ENCODE peak calls at places on chromosomes 7 and 10, in eight cellular contexts. E is HFF-Myc, L is epithelial cell of proximal tubule, Y is heart left ventricle, K is IMR-90, G is H9, R is cardiac fibroblast, H is uterus. W is an unnamed sample.

GRCh38 chr7:73742338-73742752 is 3.7 kb upstream of the ABHD11 start:
- DNase-seq in G (peak; percentile 80), L (no peak), H (no peak), K (no peak), R (no peak), E (no peak), Y (peak; percentile 31), W (no peak)

GRCh38 chr7:141045842-141046630 is 27.8 kb upstream of the TMEM178B start:
- DNase-seq in R (no peak), E (no peak), G (no peak), L (peak; percentile 97), K (peak; percentile 66), Y (no peak), H (no peak), W (no peak)

GRCh38 chr10:93826355-93826754 is 67.4 kb upstream of the SLC35G1 start:
- DNase-seq in K (no peak), Y (peak; percentile 38), E (no peak), R (no peak), H (no peak), G (no peak), L (no peak), W (no peak)

GRCh38 chr7:11026452-11027359 is 53.0 kb downstream of the PHF14 start:
- DNase-seq in L (no peak), R (no peak), H (no peak), E (peak; percentile 37), K (peak; percentile 0), G (no peak), Y (no peak), W (no peak)

GRCh38 chr10:131979821-131980270 is 1.9 kb downstream of the BNIP3 start:
- DNase-seq in G (no peak), E (no peak), Y (peak; percentile 79), H (peak; percentile 39), R (peak; percentile 34), L (no peak), K (peak; percentile 40), W (no peak)

GRCh38 chr7:157576415-157576814 is 239.6 kb downstream of the DNAJB6 start:
- DNase-seq in G (no peak), H (no peak), R (no peak), K (no peak), L (no peak), Y (peak; percentile 65), E (no peak), W (no peak)

GRCh38 chr10:4351723-4352565 is 474.1 kb upstream of the AKR1E2 start:
- DNase-seq in R (peak; percentile 68), L (no peak), E (no peak), G (no peak), Y (no peak), K (peak; percentile 43), H (no peak), W (no peak)

GRCh38 chr7:10913457-10913856 is 60.2 kb upstream of the PHF14 start:
- DNase-seq in R (no peak), L (no peak), Y (no peak), K (no peak), E (no peak), H (no peak), G (no peak), W (no peak)

GRCh38 chr10:13751191-13751764 is 164.5 kb downstream of the PRPF18 start:
- DNase-seq in G (no peak), L (no peak), Y (no peak), E (no peak), H (no peak), R (no peak), K (no peak), W (peak; percentile 40)

GRCh38 chr10:58304099-58304633 is 30.6 kb upstream of the UBE2D1 start:
- DNase-seq in K (no peak), G (no peak), R (no peak), H (no peak), Y (no peak), L (no peak), E (no peak), W (no peak)

GRCh38 chr7:142436601-142437000 is 178.7 kb upstream of the PRSS58 start:
- DNase-seq in G (no peak), E (no peak), K (peak; percentile 34), H (no peak), Y (no peak), R (no peak), L (no peak), W (no peak)

GRCh38 chr7:54992876-54993490 is 25.8 kb upstream of the EGFR start:
- DNase-seq in E (peak; percentile 4), K (peak; percentile 11), R (peak; percentile 26), G (no peak), L (no peak), Y (no peak), H (no peak), W (no peak)

GRCh38 chr10:727162-727790 is 37.8 kb upstream of the DIP2C start:
- DNase-seq in Y (no peak), K (no peak), H (no peak), R (no peak), G (no peak), E (no peak), L (no peak), W (no peak)

GRCh38 chr10:73529089-73529832 is 33.4 kb upstream of the PPP3CB start:
- DNase-seq in H (peak; percentile 29), L (peak; percentile 39), Y (no peak), E (peak; percentile 51), G (peak; percentile 71), R (peak; percentile 89), K (peak; percentile 81), W (peak; percentile 46)

GRCh38 chr10:70126700-70127395 is 5.8 kb downstream of the AIFM2 start:
- DNase-seq in G (no peak), L (no peak), H (no peak), Y (no peak), K (no peak), R (no peak), E (no peak), W (no peak)

GRCh38 chr7:867406-868188 is 8.8 kb upstream of the GET4 start:
- DNase-seq in L (peak; percentile 60), R (peak; percentile 48), Y (peak; percentile 73), G (no peak), H (peak; percentile 65), K (peak; percentile 54), E (peak; percentile 59), W (peak; percentile 79)

GRCh38 chr10:77946084-77946483 is 19.5 kb upstream of the DLG5 start:
- DNase-seq in L (no peak), Y (no peak), R (peak; percentile 43), H (no peak), G (no peak), E (no peak), K (no peak), W (no peak)

GRCh38 chr10:62638062-62638477 is 166.4 kb upstream of the ADO start:
- DNase-seq in K (peak; percentile 19), Y (no peak), H (peak; percentile 27), L (no peak), G (no peak), R (peak; percentile 81), E (no peak), W (no peak)

GRCh38 chr10:10605551-10606081 is 412.1 kb upstream of the CELF2 start:
- DNase-seq in R (peak; percentile 99), L (no peak), Y (no peak), H (peak; percentile 40), G (no peak), K (peak; percentile 86), E (peak; percentile 9), W (peak; percentile 62)

GRCh38 chr7:23467281-23467680 is 3.0 kb downstream of the IGF2BP3 start:
- DNase-seq in Y (no peak), L (no peak), E (no peak), H (no peak), R (no peak), K (no peak), G (no peak), W (no peak)

GRCh38 chr10:117541909-117542705 is 439 bp upstream of the EMX2 start:
- DNase-seq in K (peak; percentile 2), Y (no peak), E (peak; percentile 14), H (peak; percentile 94), R (peak; percentile 71), L (peak; percentile 99), G (peak; percentile 92), W (peak; percentile 88)

GRCh38 chr10:15360566-15360965 is 10.5 kb downstream of the FAM171A1 start:
- DNase-seq in L (no peak), R (no peak), Y (no peak), K (no peak), H (no peak), G (no peak), E (no peak), W (peak; percentile 29)

GRCh38 chr10:86632009-86632800 is 22.1 kb upstream of the OPN4 start:
- DNase-seq in H (no peak), E (no peak), K (no peak), G (peak; percentile 84), L (no peak), R (peak; percentile 21), Y (peak; percentile 72), W (no peak)
- TF ChIP-seq CTCF in H (no peak), E (no peak), K (no peak), G (peak; percentile 67), L (peak; percentile 27), R (no peak), Y (no peak), W (no peak)

GRCh38 chr7:129143724-129144094 is 798 bp upstream of the TSPAN33 start:
- DNase-seq in H (no peak), Y (no peak), E (no peak), R (no peak), L (no peak), G (no peak), K (no peak), W (no peak)

GRCh38 chr7:129146237-129146979 is 1.9 kb downstream of the TSPAN33 start:
- DNase-seq in E (peak; percentile 14), Y (no peak), G (no peak), R (no peak), H (no peak), L (no peak), K (no peak), W (no peak)

GRCh38 chr7:129147723-129148122 is 3.2 kb downstream of the TSPAN33 start:
- DNase-seq in R (no peak), E (no peak), L (no peak), Y (no peak), G (no peak), H (no peak), K (no peak), W (no peak)

GRCh38 chr7:129144095-129144833 is at the start of gene TSPAN33:
- DNase-seq in H (peak; percentile 67), R (peak; percentile 68), E (no peak), G (peak; percentile 92), Y (peak; percentile 88), L (no peak), K (peak; percentile 55), W (peak; percentile 58)

GRCh38 chr7:129144834-129145668 is 544 bp downstream of the TSPAN33 start:
- DNase-seq in L (no peak), Y (peak; percentile 64), K (no peak), E (no peak), G (no peak), R (no peak), H (no peak), W (no peak)
- TF ChIP-seq CTCF in L (peak; percentile 50), Y (no peak), K (no peak), E (peak; percentile 24), G (peak; percentile 48), R (no peak), H (no peak), W (no peak)

GRCh38 chr10:7813481-7813880 is 4.8 kb upstream of the TAF3 start:
- DNase-seq in R (no peak), K (no peak), L (no peak), E (no peak), G (no peak), Y (no peak), H (no peak), W (no peak)
- TF ChIP-seq CTCF in R (no peak), K (no peak), L (no peak), E (no peak), G (peak; percentile 28), Y (no peak), H (no peak), W (no peak)

GRCh38 chr7:118559207-118559606 is 334.7 kb downstream of the ANKRD7 start:
- DNase-seq in Y (no peak), G (no peak), L (no peak), E (no peak), R (no peak), K (no peak), H (no peak), W (no peak)
- TF ChIP-seq CTCF in Y (no peak), G (no peak), L (no peak), E (no peak), R (no peak), K (no peak), H (no peak), W (no peak)